ENCODE peak calls at places on chromosomes 3 and 15, in ten cellular contexts. L, C, O, D, B, U, E, R, A and P are unnamed samples.

GRCh38 chr15:89211678-89212170 is 9.7 kb downstream of the RLBP1 start:
- DNase-seq in L (no peak), C (no peak), O (no peak), D (no peak), B (no peak), U (no peak), E (no peak), R (no peak), A (no peak), P (no peak)

GRCh38 chr3:126213376-126214044 is 33.1 kb upstream of the ALDH1L1 start:
- DNase-seq in L (no peak), C (no peak), O (no peak), D (no peak), B (no peak), U (no peak), E (no peak), R (no peak), A (no peak), P (no peak)

GRCh38 chr15:60379466-60380274 is 18.1 kb downstream of the ANXA2 start:
- DNase-seq in L (no peak), C (peak), O (peak), D (no peak), B (no peak), U (no peak), E (no peak), R (no peak), A (no peak), P (no peak)

GRCh38 chr15:69855601-69856000 is 242.1 kb downstream of the TLE3 start:
- DNase-seq in L (no peak), C (no peak), O (no peak), D (no peak), B (peak), U (no peak), E (no peak), R (no peak), A (no peak), P (no peak)

GRCh38 chr3:52649461-52650210 is 36.1 kb downstream of the PBRM1 start:
- DNase-seq in L (no peak), C (no peak), O (peak), D (no peak), B (no peak), U (no peak), E (no peak), R (no peak), A (no peak), P (no peak)

GRCh38 chr3:150251654-150252053 is 156.4 kb upstream of the TSC22D2 start:
- DNase-seq in L (no peak), C (no peak), O (no peak), D (no peak), B (no peak), U (no peak), E (no peak), R (no peak), A (no peak), P (no peak)

GRCh38 chr15:68789921-68790575 is 30.6 kb downstream of the ANP32A start:
- DNase-seq in L (no peak), C (no peak), O (no peak), D (peak), B (peak), U (no peak), E (no peak), R (no peak), A (no peak), P (no peak)

GRCh38 chr3:167814441-167814951 is 79.0 kb downstream of the SERPINI1 start:
- DNase-seq in L (no peak), C (no peak), O (no peak), D (peak), B (no peak), U (no peak), E (peak), R (no peak), A (no peak), P (no peak)

GRCh38 chr3:104547040-104547439 is 819.7 kb upstream of the ALCAM start:
- DNase-seq in L (no peak), C (no peak), O (no peak), D (no peak), B (no peak), U (no peak), E (no peak), R (no peak), A (no peak), P (no peak)

GRCh38 chr3:161927131-161927530 is 430.5 kb downstream of the OTOL1 start:
- DNase-seq in L (no peak), C (no peak), O (no peak), D (no peak), B (no peak), U (no peak), E (no peak), R (no peak), A (no peak), P (no peak)

GRCh38 chr3:66762888-66763287 is 235.2 kb upstream of the KBTBD8 start:
- DNase-seq in L (no peak), C (no peak), O (no peak), D (no peak), B (no peak), U (no peak), E (no peak), R (no peak), A (no peak), P (no peak)

GRCh38 chr15:75584121-75584520 is 5.0 kb upstream of the PTPN9 start:
- DNase-seq in L (no peak), C (no peak), O (no peak), D (no peak), B (no peak), U (no peak), E (no peak), R (no peak), A (no peak), P (no peak)

GRCh38 chr3:52068055-52068704 is 11.8 kb upstream of the DUSP7 start:
- DNase-seq in L (no peak), C (no peak), O (no peak), D (no peak), B (peak), U (no peak), E (no peak), R (no peak), A (no peak), P (no peak)

GRCh38 chr3:57752307-57752706 is 3.8 kb upstream of the SLMAP start:
- DNase-seq in L (no peak), C (peak), O (no peak), D (no peak), B (no peak), U (no peak), E (no peak), R (no peak), A (no peak), P (no peak)

GRCh38 chr15:92159906-92160841 is 233.5 kb upstream of the ST8SIA2 start:
- DNase-seq in L (no peak), C (no peak), O (no peak), D (no peak), B (no peak), U (no peak), E (no peak), R (no peak), A (no peak), P (no peak)

GRCh38 chr15:42068601-42069000 is 25.8 kb downstream of the PLA2G4D start:
- DNase-seq in L (no peak), C (no peak), O (no peak), D (no peak), B (no peak), U (no peak), E (peak), R (no peak), A (no peak), P (no peak)

GRCh38 chr15:75591655-75592364 is 12.7 kb upstream of the PTPN9 start:
- DNase-seq in L (no peak), C (no peak), O (no peak), D (no peak), B (no peak), U (no peak), E (no peak), R (no peak), A (no peak), P (no peak)

GRCh38 chr15:91881551-91882297 is 28.2 kb downstream of the SLCO3A1 start:
- DNase-seq in L (no peak), C (no peak), O (no peak), D (no peak), B (peak), U (no peak), E (no peak), R (no peak), A (no peak), P (no peak)

GRCh38 chr3:116064646-116065045 is 380.6 kb downstream of the LSAMP start:
- DNase-seq in L (no peak), C (no peak), O (no peak), D (no peak), B (no peak), U (no peak), E (no peak), R (no peak), A (no peak), P (no peak)

GRCh38 chr15:70643783-70644125 is 119.6 kb downstream of the UACA start:
- DNase-seq in L (no peak), C (peak), O (no peak), D (no peak), B (no peak), U (no peak), E (no peak), R (no peak), A (no peak), P (no peak)

GRCh38 chr3:52388933-52389332 is 56.0 kb downstream of the SEMA3G start:
- DNase-seq in L (no peak), C (no peak), O (no peak), D (no peak), B (no peak), U (no peak), E (no peak), R (no peak), A (no peak), P (no peak)

GRCh38 chr15:62988701-62989100 is 53.8 kb upstream of the TPM1 start:
- DNase-seq in L (no peak), C (no peak), O (no peak), D (no peak), B (no peak), U (no peak), E (no peak), R (no peak), A (no peak), P (no peak)

GRCh38 chr3:150721285-150722130 is 17.8 kb upstream of the ERICH6 start:
- DNase-seq in L (no peak), C (no peak), O (no peak), D (peak), B (peak), U (no peak), E (no peak), R (no peak), A (peak), P (no peak)